ENCODE peak calls at places on chromosomes 11 and 22, in four cellular contexts. One of them, this sample, is unnamed. For H3K36me3, the result is how much of the 10 kb centered on the place peaks cover.

GRCh38 chr11:72343159-72343756 is 91.1 kb downstream of the CLPB start:
- DNase-seq in mesenchymal stem cell: no peak
- DNase-seq in Peyer's patch: no peak
- DNase-seq in neuronal stem cell: no peak
- DNase-seq in this sample: no peak

GRCh38 chr11:2258501-2259465 is 11.6 kb downstream of the ASCL2 start:
- DNase-seq in mesenchymal stem cell: no peak
- DNase-seq in Peyer's patch: peak
- DNase-seq in neuronal stem cell: no peak
- DNase-seq in this sample: no peak

GRCh38 chr22:39543095-39543494 is 10.5 kb upstream of the RPS19BP1 start:
- DNase-seq in mesenchymal stem cell: peak
- DNase-seq in Peyer's patch: no peak
- DNase-seq in neuronal stem cell: no peak
- DNase-seq in this sample: peak

GRCh38 chr22:24413726-24414385 is 13.5 kb upstream of the ADORA2A start:
- DNase-seq in mesenchymal stem cell: peak
- DNase-seq in Peyer's patch: peak
- DNase-seq in neuronal stem cell: no peak
- DNase-seq in this sample: no peak

GRCh38 chr11:91926967-91927366 is 297.7 kb upstream of the FAT3 start:
- DNase-seq in mesenchymal stem cell: no peak
- DNase-seq in Peyer's patch: no peak
- DNase-seq in neuronal stem cell: no peak
- DNase-seq in this sample: peak

GRCh38 chr22:37843746-37844089 is 416 bp downstream of the ANKRD54 start:
- DNase-seq in mesenchymal stem cell: peak
- DNase-seq in Peyer's patch: no peak
- DNase-seq in neuronal stem cell: no peak
- DNase-seq in this sample: peak

GRCh38 chr11:117187799-117188481 is 9.4 kb downstream of the SIDT2 start:
- DNase-seq in mesenchymal stem cell: no peak
- DNase-seq in Peyer's patch: no peak
- DNase-seq in neuronal stem cell: no peak
- DNase-seq in this sample: no peak

GRCh38 chr22:39734866-39735265 is 158.7 kb downstream of the ENTHD1 start:
- DNase-seq in mesenchymal stem cell: no peak
- DNase-seq in Peyer's patch: no peak
- DNase-seq in neuronal stem cell: no peak
- DNase-seq in this sample: no peak

GRCh38 chr11:123775274-123775673 is 21.0 kb upstream of the OR6X1 start:
- DNase-seq in mesenchymal stem cell: no peak
- DNase-seq in Peyer's patch: no peak
- DNase-seq in neuronal stem cell: no peak
- DNase-seq in this sample: no peak

GRCh38 chr11:35403765-35404396 is 15.5 kb downstream of the SLC1A2 start:
- DNase-seq in mesenchymal stem cell: no peak
- DNase-seq in Peyer's patch: no peak
- DNase-seq in neuronal stem cell: no peak
- DNase-seq in this sample: no peak

DNA sequence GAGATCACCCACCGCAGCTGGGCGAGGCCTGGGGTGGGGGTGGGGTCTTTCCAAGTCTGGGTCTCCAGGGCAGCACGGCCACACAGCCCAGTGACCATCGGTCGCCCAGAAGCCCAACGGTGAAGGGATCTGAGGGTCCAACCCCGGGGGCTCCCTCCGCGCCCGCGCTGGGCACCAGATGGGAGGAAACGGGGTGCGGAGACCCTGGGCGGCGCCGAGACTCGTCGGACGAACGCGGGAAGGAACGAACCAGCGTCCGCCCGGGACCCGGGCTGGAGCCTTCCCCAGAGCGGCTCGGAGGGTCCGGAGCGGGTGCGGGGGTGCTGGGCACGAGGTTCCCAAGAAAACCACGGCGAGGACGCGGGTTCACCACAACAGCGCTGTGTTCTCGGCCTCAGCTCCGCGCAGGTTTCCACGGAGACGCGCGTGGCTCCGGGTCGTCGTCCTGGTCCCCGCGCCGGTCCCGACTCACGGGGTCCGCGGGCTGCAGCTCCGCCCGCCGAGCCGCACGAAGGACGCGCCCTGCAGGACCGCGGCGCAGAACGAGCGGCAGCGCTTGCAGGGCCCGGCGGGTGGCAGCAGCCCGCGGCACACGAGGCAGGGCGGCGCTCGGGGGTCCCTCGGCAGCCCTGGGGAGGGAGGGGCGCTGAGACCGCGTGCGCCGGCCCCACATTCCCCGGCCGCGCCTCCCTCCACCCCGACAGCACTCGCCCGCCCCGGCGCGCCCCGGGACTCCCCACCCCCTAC is 2.3 kb upstream of the IL17REL start:
- DNase-seq in mesenchymal stem cell: no peak
- DNase-seq in Peyer's patch: no peak
- DNase-seq in neuronal stem cell: no peak
- DNase-seq in this sample: no peak
- H3K4me3 ChIP-seq in mesenchymal stem cell: no peak
- H3K4me3 ChIP-seq in Peyer's patch: peak
- H3K4me3 ChIP-seq in neuronal stem cell: no peak
- H3K4me3 ChIP-seq in this sample: no peak

GRCh38 chr11:78109011-78109685 is 29.5 kb upstream of the NDUFC2 start:
- DNase-seq in mesenchymal stem cell: no peak
- DNase-seq in Peyer's patch: no peak
- DNase-seq in neuronal stem cell: no peak
- DNase-seq in this sample: no peak
- H3K36me3 ChIP-seq in mesenchymal stem cell: under half
- H3K36me3 ChIP-seq in Peyer's patch: under half
- H3K36me3 ChIP-seq in neuronal stem cell: half or more
- H3K36me3 ChIP-seq in this sample: under half

GRCh38 chr22:28328751-28329150 is 350.9 kb downstream of the TTC28 start:
- DNase-seq in mesenchymal stem cell: no peak
- DNase-seq in Peyer's patch: no peak
- DNase-seq in neuronal stem cell: no peak
- DNase-seq in this sample: no peak

GRCh38 chr22:28333106-28333505 is 346.5 kb downstream of the TTC28 start:
- DNase-seq in mesenchymal stem cell: no peak
- DNase-seq in Peyer's patch: no peak
- DNase-seq in neuronal stem cell: no peak
- DNase-seq in this sample: no peak

GRCh38 chr22:28332410-28332809 is 347.2 kb downstream of the TTC28 start:
- DNase-seq in mesenchymal stem cell: no peak
- DNase-seq in Peyer's patch: no peak
- DNase-seq in neuronal stem cell: no peak
- DNase-seq in this sample: no peak

GRCh38 chr22:28329582-28330073 is 350.0 kb downstream of the TTC28 start:
- DNase-seq in mesenchymal stem cell: peak
- DNase-seq in Peyer's patch: no peak
- DNase-seq in neuronal stem cell: no peak
- DNase-seq in this sample: peak
- H3K4me3 ChIP-seq in mesenchymal stem cell: no peak
- H3K4me3 ChIP-seq in Peyer's patch: no peak
- H3K4me3 ChIP-seq in neuronal stem cell: no peak
- H3K4me3 ChIP-seq in this sample: no peak

GRCh38 chr22:45710469-45710868 is 38.8 kb downstream of the ATXN10 start:
- DNase-seq in mesenchymal stem cell: peak
- DNase-seq in Peyer's patch: no peak
- DNase-seq in neuronal stem cell: no peak
- DNase-seq in this sample: no peak
- H3K36me3 ChIP-seq in mesenchymal stem cell: under half
- H3K36me3 ChIP-seq in Peyer's patch: under half
- H3K36me3 ChIP-seq in neuronal stem cell: half or more
- H3K36me3 ChIP-seq in this sample: half or more

GRCh38 chr11:114172055-114172861 is 112.7 kb downstream of the ZBTB16 start:
- DNase-seq in mesenchymal stem cell: no peak
- DNase-seq in Peyer's patch: no peak
- DNase-seq in neuronal stem cell: no peak
- DNase-seq in this sample: no peak

GRCh38 chr11:114174712-114175495 is 115.4 kb downstream of the ZBTB16 start:
- DNase-seq in mesenchymal stem cell: no peak
- DNase-seq in Peyer's patch: no peak
- DNase-seq in neuronal stem cell: no peak
- DNase-seq in this sample: no peak

GRCh38 chr11:114172871-114173444 is 113.4 kb downstream of the ZBTB16 start:
- DNase-seq in mesenchymal stem cell: no peak
- DNase-seq in Peyer's patch: no peak
- DNase-seq in neuronal stem cell: no peak
- DNase-seq in this sample: no peak

GRCh38 chr11:114175706-114176105 is 116.2 kb downstream of the ZBTB16 start:
- DNase-seq in mesenchymal stem cell: no peak
- DNase-seq in Peyer's patch: peak
- DNase-seq in neuronal stem cell: no peak
- DNase-seq in this sample: no peak

GRCh38 chr11:114173836-114174235 is 114.3 kb downstream of the ZBTB16 start:
- DNase-seq in mesenchymal stem cell: no peak
- DNase-seq in Peyer's patch: peak
- DNase-seq in neuronal stem cell: no peak
- DNase-seq in this sample: no peak
- H3K4me3 ChIP-seq in mesenchymal stem cell: no peak
- H3K4me3 ChIP-seq in Peyer's patch: no peak
- H3K4me3 ChIP-seq in neuronal stem cell: no peak
- H3K4me3 ChIP-seq in this sample: no peak

GRCh38 chr22:26529345-26529744 is 17.1 kb upstream of the TFIP11 start:
- DNase-seq in mesenchymal stem cell: no peak
- DNase-seq in Peyer's patch: no peak
- DNase-seq in neuronal stem cell: no peak
- DNase-seq in this sample: no peak
- H3K36me3 ChIP-seq in mesenchymal stem cell: under half
- H3K36me3 ChIP-seq in Peyer's patch: under half
- H3K36me3 ChIP-seq in neuronal stem cell: half or more
- H3K36me3 ChIP-seq in this sample: under half